ENCODE peak calls at places on chromosome 6, in five cellular contexts. One of them, this sample, is unnamed.

GRCh38 chr6:82741325-82741995 is 324.2 kb downstream of the UBE3D start:
- DNase-seq in NCI-H446 treated with DMSO at 0.1 percent for 48 hours: no peak
- DNase-seq in effector CD4-positive, alpha-beta T cell: no peak
- DNase-seq in activated CD4-positive, alpha-beta T cell treated with anti-CD3 and anti-CD28 coated beads for 1 hour: no peak
- DNase-seq in hippocampal formation: no peak
- DNase-seq in this sample: no peak

GRCh38 chr6:130760006-130760405 is 67.2 kb upstream of the SMLR1 start:
- DNase-seq in effector CD4-positive, alpha-beta T cell: no peak
- DNase-seq in activated CD4-positive, alpha-beta T cell treated with anti-CD3 and anti-CD28 coated beads for 1 hour: no peak
- DNase-seq in NCI-H446 treated with DMSO at 0.1 percent for 48 hours: no peak
- DNase-seq in hippocampal formation: no peak
- DNase-seq in this sample: no peak

GRCh38 chr6:91523511-91523910 is 936.6 kb upstream of the MAP3K7 start:
- DNase-seq in activated CD4-positive, alpha-beta T cell treated with anti-CD3 and anti-CD28 coated beads for 1 hour: no peak
- DNase-seq in effector CD4-positive, alpha-beta T cell: no peak
- DNase-seq in NCI-H446 treated with DMSO at 0.1 percent for 48 hours: no peak
- DNase-seq in hippocampal formation: no peak
- DNase-seq in this sample: no peak

GRCh38 chr6:129863664-129864063 is 2.5 kb upstream of the TMEM244 start:
- DNase-seq in effector CD4-positive, alpha-beta T cell: no peak
- DNase-seq in NCI-H446 treated with DMSO at 0.1 percent for 48 hours: no peak
- DNase-seq in activated CD4-positive, alpha-beta T cell treated with anti-CD3 and anti-CD28 coated beads for 1 hour: no peak
- DNase-seq in hippocampal formation: no peak
- DNase-seq in this sample: no peak

GRCh38 chr6:33273924-33274902 is 2.3 kb downstream of the RPS18 start:
- DNase-seq in NCI-H446 treated with DMSO at 0.1 percent for 48 hours: no peak
- DNase-seq in activated CD4-positive, alpha-beta T cell treated with anti-CD3 and anti-CD28 coated beads for 1 hour: no peak
- DNase-seq in hippocampal formation: no peak
- DNase-seq in effector CD4-positive, alpha-beta T cell: no peak
- DNase-seq in this sample: no peak

GRCh38 chr6:132194529-132194928 is 206.7 kb downstream of the MOXD1 start:
- DNase-seq in effector CD4-positive, alpha-beta T cell: no peak
- DNase-seq in hippocampal formation: no peak
- DNase-seq in activated CD4-positive, alpha-beta T cell treated with anti-CD3 and anti-CD28 coated beads for 1 hour: no peak
- DNase-seq in NCI-H446 treated with DMSO at 0.1 percent for 48 hours: no peak
- DNase-seq in this sample: no peak

GRCh38 chr6:26304213-26305096 is 60.5 kb upstream of the BTN3A2 start:
- DNase-seq in NCI-H446 treated with DMSO at 0.1 percent for 48 hours: no peak
- DNase-seq in activated CD4-positive, alpha-beta T cell treated with anti-CD3 and anti-CD28 coated beads for 1 hour: no peak
- DNase-seq in hippocampal formation: no peak
- DNase-seq in effector CD4-positive, alpha-beta T cell: no peak
- DNase-seq in this sample: peak

GRCh38 chr6:149313070-149313469 is 4.4 kb upstream of the TAB2 start:
- DNase-seq in NCI-H446 treated with DMSO at 0.1 percent for 48 hours: no peak
- DNase-seq in activated CD4-positive, alpha-beta T cell treated with anti-CD3 and anti-CD28 coated beads for 1 hour: no peak
- DNase-seq in hippocampal formation: no peak
- DNase-seq in effector CD4-positive, alpha-beta T cell: no peak
- DNase-seq in this sample: no peak

GRCh38 chr6:159074120-159074684 is 29.4 kb upstream of the TAGAP start:
- DNase-seq in activated CD4-positive, alpha-beta T cell treated with anti-CD3 and anti-CD28 coated beads for 1 hour: no peak
- DNase-seq in effector CD4-positive, alpha-beta T cell: no peak
- DNase-seq in NCI-H446 treated with DMSO at 0.1 percent for 48 hours: no peak
- DNase-seq in hippocampal formation: peak
- DNase-seq in this sample: no peak

GRCh38 chr6:1641391-1641790 is 31.7 kb downstream of the FOXC1 start:
- DNase-seq in activated CD4-positive, alpha-beta T cell treated with anti-CD3 and anti-CD28 coated beads for 1 hour: no peak
- DNase-seq in effector CD4-positive, alpha-beta T cell: no peak
- DNase-seq in NCI-H446 treated with DMSO at 0.1 percent for 48 hours: no peak
- DNase-seq in hippocampal formation: no peak
- DNase-seq in this sample: no peak

GRCh38 chr6:121297699-121298098 is 36.6 kb downstream of the TBC1D32 start:
- DNase-seq in effector CD4-positive, alpha-beta T cell: no peak
- DNase-seq in NCI-H446 treated with DMSO at 0.1 percent for 48 hours: no peak
- DNase-seq in hippocampal formation: no peak
- DNase-seq in activated CD4-positive, alpha-beta T cell treated with anti-CD3 and anti-CD28 coated beads for 1 hour: no peak
- DNase-seq in this sample: no peak

GRCh38 chr6:32838114-32838958 is at the start of gene TAP2:
- DNase-seq in effector CD4-positive, alpha-beta T cell: peak
- DNase-seq in activated CD4-positive, alpha-beta T cell treated with anti-CD3 and anti-CD28 coated beads for 1 hour: peak
- DNase-seq in hippocampal formation: peak
- DNase-seq in NCI-H446 treated with DMSO at 0.1 percent for 48 hours: peak
- DNase-seq in this sample: peak

GRCh38 chr6:156599367-156599766 is 177.8 kb upstream of the ARID1B start:
- DNase-seq in activated CD4-positive, alpha-beta T cell treated with anti-CD3 and anti-CD28 coated beads for 1 hour: no peak
- DNase-seq in effector CD4-positive, alpha-beta T cell: no peak
- DNase-seq in hippocampal formation: no peak
- DNase-seq in NCI-H446 treated with DMSO at 0.1 percent for 48 hours: no peak
- DNase-seq in this sample: no peak